ENCODE peak calls at places on chromosomes 2 and 18, in nine cellular contexts. E is GM23248, O is PC-9, U is thoracic aorta, A is right lobe of liver, Z is Peyer's patch, V is A549, B is HCT116, F is astrocyte. D is an unnamed sample.
A peak's percentile ranks its signal among the peaks of the same experiment; 100 is the strongest.

GRCh38 chr18:62328775-62329525 is 3.8 kb downstream of the TNFRSF11A start:
- DNase-seq in O (no peak), F (no peak), A (no peak), E (no peak), U (no peak), B (no peak), V (no peak), Z (peak; percentile 53), D (no peak)

GRCh38 chr18:6868033-6868432 is 138.5 kb downstream of the ARHGAP28 start:
- DNase-seq in U (no peak), E (no peak), V (no peak), Z (no peak), F (no peak), O (no peak), B (no peak), A (no peak), D (no peak)

GRCh38 chr2:68282814-68283812 is 30.8 kb upstream of the PPP3R1 start:
- DNase-seq in A (no peak), E (peak; percentile 63), O (no peak), B (peak; percentile 33), V (peak; percentile 70), Z (no peak), F (peak; percentile 27), U (no peak), D (no peak)

GRCh38 chr2:178527592-178527991 is 47.3 kb downstream of the PLEKHA3 start:
- DNase-seq in B (no peak), O (no peak), A (no peak), E (no peak), Z (no peak), F (no peak), V (no peak), U (no peak), D (no peak)

GRCh38 chr2:64604929-64605550 is 48.7 kb downstream of the SERTAD2 start:
- DNase-seq in U (no peak), Z (no peak), A (no peak), F (peak; percentile 78), E (peak; percentile 93), O (peak; percentile 45), B (no peak), V (no peak), D (no peak)

GRCh38 chr2:62217980-62218379 is 22.1 kb downstream of the B3GNT2 start:
- DNase-seq in Z (no peak), U (no peak), F (peak; percentile 65), B (no peak), A (no peak), O (no peak), V (no peak), E (peak; percentile 81), D (no peak)

GRCh38 chr2:127712999-127713398 is 11.7 kb downstream of the SFT2D3 start:
- DNase-seq in O (no peak), A (no peak), E (no peak), F (no peak), B (no peak), V (no peak), Z (no peak), U (no peak), D (no peak)

GRCh38 chr18:12599543-12599942 is 58.4 kb downstream of the SPIRE1 start:
- DNase-seq in U (no peak), E (peak; percentile 13), O (peak; percentile 84), B (peak; percentile 48), V (no peak), F (no peak), A (no peak), Z (no peak), D (no peak)

DNA sequence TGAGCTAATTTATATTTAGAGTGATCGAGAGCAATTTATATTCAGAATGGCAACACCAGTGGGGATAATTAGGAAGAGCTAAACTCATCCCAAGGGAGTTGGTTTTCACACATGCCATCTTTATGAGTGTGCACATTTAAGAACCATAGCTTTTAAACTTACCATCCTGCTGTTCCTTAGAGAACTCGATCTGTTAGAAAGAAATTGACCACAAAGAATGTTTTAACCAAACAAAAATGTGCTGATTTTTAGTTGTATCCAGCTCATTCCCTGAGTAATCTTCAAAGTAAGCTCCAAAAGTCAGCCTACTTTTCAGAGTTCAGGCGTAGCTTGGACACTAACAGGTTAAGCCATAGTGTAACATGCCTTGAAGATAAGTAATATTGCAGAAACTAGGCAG is 12.6 kb downstream of the MYL1 start:
- DNase-seq in U (no peak), O (no peak), A (no peak), B (no peak), Z (no peak), E (peak; percentile 1), F (peak; percentile 80), V (no peak), D (no peak)
- H3K27ac ChIP-seq in U (no peak overlapping the region), O (no peak overlapping the region), A (no peak overlapping the region), B (no peak overlapping the region), Z (no peak overlapping the region), E (no peak overlapping the region), F (no peak overlapping the region), V (no peak overlapping the region), D (no peak overlapping the region)

GRCh38 chr2:226759768-226760167 is 39.9 kb downstream of the IRS1 start:
- DNase-seq in V (no peak), A (no peak), O (no peak), U (no peak), F (no peak), E (no peak), B (no peak), Z (no peak), D (no peak)

GRCh38 chr2:226756131-226756530 is 43.5 kb downstream of the IRS1 start:
- DNase-seq in U (no peak), V (peak; percentile 40), B (peak; percentile 97), Z (no peak), A (no peak), E (peak; percentile 69), O (peak; percentile 94), F (peak; percentile 92), D (no peak)

GRCh38 chr2:226752887-226753286 is 46.7 kb downstream of the IRS1 start:
- DNase-seq in A (no peak), O (no peak), V (no peak), F (no peak), E (no peak), B (no peak), U (no peak), Z (no peak), D (no peak)

GRCh38 chr2:226758886-226759660 is 40.5 kb downstream of the IRS1 start:
- DNase-seq in E (peak; percentile 83), A (no peak), B (peak; percentile 48), V (no peak), U (no peak), Z (no peak), O (no peak), F (peak; percentile 66), D (no peak)

DNA sequence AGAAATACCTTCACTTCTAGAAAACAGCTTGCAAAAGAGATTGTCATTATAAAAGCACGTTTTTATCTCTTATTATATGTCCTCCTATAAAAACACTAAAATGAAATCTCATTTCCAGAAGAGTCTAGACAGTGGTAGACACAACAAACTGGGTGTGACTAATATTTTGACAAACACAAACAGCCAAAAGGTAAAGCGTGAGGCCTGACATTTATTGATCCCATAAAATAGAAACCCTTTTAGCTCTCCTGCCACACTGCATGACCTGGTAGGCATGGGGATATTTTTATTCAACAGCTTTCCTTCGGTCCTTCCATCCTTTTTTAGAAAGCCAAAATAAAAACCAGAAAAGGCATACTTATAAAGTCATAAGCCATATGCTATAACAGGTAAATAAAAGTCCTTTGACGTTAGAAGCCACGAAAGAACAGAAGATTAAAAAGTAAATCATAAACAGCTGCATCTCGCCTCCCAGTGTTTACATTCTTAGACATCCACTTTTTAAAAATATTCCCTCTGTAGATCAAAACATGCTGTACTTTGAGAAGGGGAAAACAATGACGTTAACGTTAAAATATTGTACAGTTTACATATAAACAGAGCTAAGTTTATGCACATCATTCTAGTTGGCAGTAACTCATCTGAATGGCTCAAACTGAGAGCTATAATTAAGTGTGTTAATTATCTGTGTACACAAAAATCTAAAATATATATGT is 44.6 kb downstream of the IRS1 start:
- DNase-seq in E (peak; percentile 16), O (no peak), F (no peak), A (no peak), B (no peak), U (no peak), Z (no peak), V (no peak), D (no peak)
- H3K27ac ChIP-seq in E (peak overlapping the region; percentile 25), O (peak overlapping the region; percentile 85), F (peak overlapping the region; percentile 77), A (peak overlapping the region; percentile 24), B (peak overlapping the region; percentile 96), U (peak overlapping the region; percentile 49), Z (no peak overlapping the region), V (peak overlapping the region; percentile 81), D (no peak overlapping the region)

DNA sequence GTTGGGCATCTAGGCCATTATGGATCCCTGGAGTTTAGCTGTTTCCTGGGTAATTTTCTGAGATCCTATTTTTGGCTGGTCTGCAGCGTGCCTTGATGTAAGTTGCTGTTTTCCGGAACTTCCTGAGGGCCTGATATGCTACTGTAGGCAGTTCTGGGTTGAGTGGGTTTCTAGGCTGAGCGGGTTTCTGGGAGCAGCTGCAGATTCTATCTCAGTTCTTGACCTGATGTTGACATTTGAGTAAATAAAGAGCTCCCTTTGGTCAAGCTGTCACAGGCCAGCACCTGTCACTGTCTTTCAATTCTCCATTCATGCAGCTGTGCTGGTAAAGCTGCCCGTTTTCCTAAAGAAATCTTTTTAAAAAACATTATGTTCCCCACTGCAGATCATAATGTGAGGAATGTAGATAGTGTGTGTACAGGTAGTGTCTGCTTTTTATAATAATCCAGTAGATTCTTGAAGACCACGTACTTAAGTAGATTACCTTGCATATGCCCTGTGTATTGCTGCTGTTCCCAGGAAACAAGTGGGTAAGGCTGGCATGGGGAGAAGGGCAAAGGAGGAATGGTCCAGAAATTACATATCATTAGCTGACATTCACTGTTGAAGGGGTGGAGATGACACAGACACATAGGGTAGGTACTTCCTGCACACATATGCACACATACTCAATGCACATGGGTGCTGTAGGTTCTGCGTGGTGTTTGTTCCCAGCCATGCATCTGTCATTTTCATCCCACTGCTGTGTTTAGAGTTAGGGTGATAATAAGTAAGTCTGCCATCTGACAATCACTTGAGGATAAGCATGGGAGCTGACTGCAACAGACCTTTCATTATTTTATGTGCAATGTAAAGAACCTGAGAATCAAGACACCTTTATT is 25.9 kb downstream of the CD28 start:
- DNase-seq in U (no peak), V (no peak), F (no peak), O (no peak), E (no peak), B (no peak), Z (no peak), A (no peak), D (no peak)
- H3K27ac ChIP-seq in U (no peak overlapping the region), V (no peak overlapping the region), F (no peak overlapping the region), O (no peak overlapping the region), E (no peak overlapping the region), B (no peak overlapping the region), Z (peak overlapping the region; percentile 39), A (no peak overlapping the region), D (no peak overlapping the region)

DNA sequence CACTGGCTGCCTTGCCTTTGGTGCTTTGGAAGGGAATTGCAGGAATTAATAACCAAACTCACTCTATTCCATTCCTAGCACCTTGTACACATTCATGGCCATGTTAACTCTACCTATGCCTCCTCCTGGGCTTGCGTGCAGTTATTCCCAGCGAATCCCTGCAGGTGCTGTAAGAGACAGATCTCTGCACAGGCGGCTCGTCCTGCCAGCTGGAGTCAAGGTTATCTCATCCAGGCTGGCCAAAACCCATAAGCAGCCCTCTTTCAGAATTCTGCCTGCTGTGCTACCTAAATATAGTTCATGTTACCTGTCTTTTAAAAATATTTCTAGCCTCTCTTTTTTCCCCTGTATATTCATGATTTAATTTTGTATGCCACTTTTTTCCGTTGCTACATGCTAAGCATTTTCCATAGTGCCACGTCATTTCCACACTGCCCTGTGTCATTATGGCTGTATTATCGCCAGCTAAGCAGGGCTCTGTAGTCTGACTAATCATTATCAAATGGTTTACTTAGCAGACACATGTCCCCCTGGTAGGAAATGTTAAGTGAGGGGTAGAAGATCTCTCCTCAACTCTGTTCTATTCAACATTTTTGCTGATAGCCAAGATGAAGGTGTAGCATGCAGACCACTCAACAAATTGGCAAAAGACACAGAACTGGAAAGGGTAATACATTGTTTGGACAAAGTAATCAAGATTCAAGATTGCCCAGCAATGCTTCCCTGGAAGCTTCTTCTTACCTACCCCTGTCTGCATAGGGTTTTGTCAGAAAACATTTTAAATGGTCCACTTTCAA is 79.7 kb upstream of the TAF1B start:
- DNase-seq in F (peak; percentile 52), A (no peak), V (no peak), E (peak; percentile 91), U (no peak), O (no peak), B (no peak), Z (no peak), D (no peak)
- H3K27ac ChIP-seq in F (no peak overlapping the region), A (no peak overlapping the region), V (peak overlapping the region; percentile 48), E (peak overlapping the region; percentile 33), U (no peak overlapping the region), O (no peak overlapping the region), B (no peak overlapping the region), Z (no peak overlapping the region), D (no peak overlapping the region)

D was measured in lower lobe of right lung.